ENCODE peak calls at places on chromosome 18, in four cellular contexts. L, X, E and N are unnamed samples.

GRCh38 chr18:79923896-79924585 is 27.4 kb downstream of the SLC66A2 start:
- DNase-seq in E (no peak), X (no peak), L (no peak), N (no peak)

GRCh38 chr18:73060666-73061270 is 193.0 kb upstream of the NETO1 start:
- DNase-seq in E (no peak), X (no peak), L (no peak), N (no peak)

GRCh38 chr18:7205346-7205745 is 25.5 kb upstream of the LRRC30 start:
- DNase-seq in L (no peak), X (no peak), E (no peak), N (no peak)

GRCh38 chr18:23743733-23744333 is 54.6 kb downstream of the LAMA3 start:
- DNase-seq in X (no peak), L (no peak), E (no peak), N (no peak)

GRCh38 chr18:54919412-54919811 is 39.8 kb downstream of the CCDC68 start:
- DNase-seq in E (no peak), L (no peak), X (no peak), N (no peak)

GRCh38 chr18:49921278-49922037 is 108.1 kb upstream of the ACAA2 start:
- DNase-seq in X (no peak), L (no peak), E (no peak), N (no peak)

GRCh38 chr18:41461058-41461560 is 493.9 kb upstream of the PIK3C3 start:
- DNase-seq in E (no peak), L (no peak), X (no peak), N (no peak)

GRCh38 chr18:22283397-22283796 is 114.0 kb downstream of the GATA6 start:
- DNase-seq in X (no peak), L (no peak), E (no peak), N (no peak)

GRCh38 chr18:10419420-10420103 is 34.9 kb upstream of the APCDD1 start:
- DNase-seq in X (no peak), E (no peak), L (no peak), N (no peak)

GRCh38 chr18:63444567-63444966 is 22.3 kb upstream of the VPS4B start:
- DNase-seq in L (no peak), E (no peak), X (no peak), N (no peak)

GRCh38 chr18:54251606-54252400 is 17.5 kb upstream of the POLI start:
- DNase-seq in L (no peak), X (no peak), E (no peak), N (no peak)

GRCh38 chr18:75054611-75055010 is 154.3 kb downstream of the PTGR3 start:
- DNase-seq in E (no peak), X (no peak), L (no peak), N (no peak)

GRCh38 chr18:58604301-58604700 is 24.6 kb downstream of the ALPK2 start:
- DNase-seq in X (no peak), L (no peak), E (no peak), N (no peak)

GRCh38 chr18:3104190-3105054 is 91.5 kb upstream of the LPIN2 start:
- DNase-seq in E (no peak), L (no peak), X (no peak), N (no peak)

GRCh38 chr18:54957987-54958386 is 1.3 kb downstream of the CCDC68 start:
- DNase-seq in E (no peak), L (no peak), X (no peak), N (no peak)

GRCh38 chr18:79545714-79546113 is 133.9 kb upstream of the CTDP1 start:
- DNase-seq in L (no peak), E (no peak), X (no peak), N (no peak)

GRCh38 chr18:64809801-64810200 is 660.9 kb upstream of the LINC00305 start:
- DNase-seq in E (no peak), X (no peak), L (no peak), N (no peak)

GRCh38 chr18:79847606-79848293 is 50.0 kb downstream of the KCNG2 start:
- DNase-seq in E (no peak), X (no peak), L (no peak), N (no peak)

GRCh38 chr18:32907656-32908441 is 135.0 kb upstream of the KLHL14 start:
- DNase-seq in E (no peak), L (no peak), X (no peak), N (no peak)

GRCh38 chr18:55478301-55478660 is 109.7 kb downstream of the TCF4 start:
- DNase-seq in E (no peak), L (no peak), X (no peak), N (no peak)

GRCh38 chr18:55252053-55252675 is 292.9 kb upstream of the CCDC68 start:
- DNase-seq in E (no peak), X (no peak), L (no peak), N (no peak)

GRCh38 chr18:14963246-14963645 is 215.3 kb downstream of the ANKRD30B start:
- DNase-seq in E (no peak), L (no peak), X (no peak), N (no peak)

GRCh38 chr18:35511833-35512232 is 14.1 kb upstream of the INO80C start:
- DNase-seq in X (no peak), L (no peak), E (no peak), N (no peak)

GRCh38 chr18:23209031-23209430 is 73.7 kb downstream of the CABLES1 start:
- DNase-seq in E (no peak), L (no peak), X (no peak), N (no peak)

GRCh38 chr18:12639990-12640880 is 17.7 kb downstream of the SPIRE1 start:
- DNase-seq in E (no peak), X (no peak), L (peak; percentile 30), N (no peak)

GRCh38 chr18:7950380-7951143 is 383.4 kb downstream of the PTPRM start:
- DNase-seq in X (no peak), E (no peak), L (no peak), N (peak; percentile 1)

GRCh38 chr18:41982942-41983660 is 28.1 kb downstream of the PIK3C3 start:
- DNase-seq in L (no peak), X (no peak), E (no peak), N (no peak)